ENCODE peak calls at places on chromosome 19, in six cellular contexts. X, Q, L, G, V and Z are unnamed samples.

GRCh38 chr19:13022859-13023636 is 27.8 kb downstream of the NFIX start:
- DNase-seq in X (no peak), Q (peak; percentile 79), L (no peak), G (peak; percentile 73), V (peak; percentile 80), Z (peak; percentile 32)

GRCh38 chr19:40716031-40716654 is 543 bp downstream of the COQ8B start:
- DNase-seq in X (peak; percentile 93), Q (no peak), L (peak; percentile 26), G (peak; percentile 54), V (peak; percentile 90), Z (no peak)

GRCh38 chr19:13850910-13851753 is 25.8 kb upstream of the NANOS3 start:
- DNase-seq in X (peak; percentile 95), Q (peak; percentile 91), L (no peak), G (peak; percentile 76), V (peak; percentile 94), Z (peak; percentile 77)

GRCh38 chr19:5172859-5173577 is 167.6 kb downstream of the PTPRS start:
- DNase-seq in X (peak; percentile 97), Q (no peak), L (no peak), G (no peak), V (peak; percentile 76), Z (peak; percentile 27)

GRCh38 chr19:18428837-18429674 is 8.9 kb downstream of the ISYNA1 start:
- DNase-seq in X (peak; percentile 84), Q (no peak), L (no peak), G (peak; percentile 84), V (peak; percentile 80), Z (peak; percentile 95)

GRCh38 chr19:12785431-12786011 is 5.8 kb upstream of the JUNB start:
- DNase-seq in X (no peak), Q (no peak), L (no peak), G (no peak), V (no peak), Z (peak; percentile 78)

GRCh38 chr19:30132312-30133075 is 190.5 kb downstream of the URI1 start:
- DNase-seq in X (no peak), Q (no peak), L (no peak), G (no peak), V (no peak), Z (no peak)

GRCh38 chr19:46204008-46204407 is 25.5 kb upstream of the IGFL1 start:
- DNase-seq in X (no peak), Q (no peak), L (no peak), G (no peak), V (no peak), Z (no peak)

GRCh38 chr19:38849746-38850230 is at the start of gene HNRNPL:
- DNase-seq in X (no peak), Q (no peak), L (no peak), G (peak; percentile 93), V (no peak), Z (no peak)

GRCh38 chr19:41691268-41691970 is 3.3 kb upstream of the CEACAM7 start:
- DNase-seq in X (peak; percentile 42), Q (no peak), L (no peak), G (peak; percentile 64), V (peak; percentile 20), Z (peak; percentile 7)

GRCh38 chr19:10895920-10896319 is 24.6 kb downstream of the CARM1 start:
- DNase-seq in X (no peak), Q (no peak), L (no peak), G (no peak), V (no peak), Z (no peak)

GRCh38 chr19:10896851-10897526 is 25.6 kb downstream of the CARM1 start:
- DNase-seq in X (peak; percentile 30), Q (peak; percentile 31), L (no peak), G (no peak), V (no peak), Z (peak; percentile 37)

GRCh38 chr19:10895363-10895762 is 24.0 kb downstream of the CARM1 start:
- DNase-seq in X (no peak), Q (no peak), L (no peak), G (no peak), V (no peak), Z (no peak)

GRCh38 chr19:10898633-10899032 is 27.3 kb downstream of the CARM1 start:
- DNase-seq in X (no peak), Q (no peak), L (no peak), G (no peak), V (no peak), Z (no peak)

GRCh38 chr19:10899171-10899653 is 27.9 kb downstream of the CARM1 start:
- DNase-seq in X (no peak), Q (no peak), L (no peak), G (no peak), V (no peak), Z (no peak)
- TF ChIP-seq MYC in X (no peak), Q (no peak), L (no peak), G (no peak), V (no peak), Z (no peak)

GRCh38 chr19:21569497-21569870 is 64.1 kb downstream of the ZNF429 start:
- DNase-seq in X (no peak), Q (no peak), L (no peak), G (no peak), V (no peak), Z (peak; percentile 69)

GRCh38 chr19:21574607-21575006 is 69.2 kb downstream of the ZNF429 start:
- DNase-seq in X (no peak), Q (no peak), L (no peak), G (no peak), V (no peak), Z (no peak)

GRCh38 chr19:21571316-21571715 is 65.9 kb downstream of the ZNF429 start:
- DNase-seq in X (no peak), Q (no peak), L (no peak), G (no peak), V (no peak), Z (no peak)

GRCh38 chr19:21566073-21566472 is 60.7 kb downstream of the ZNF429 start:
- DNase-seq in X (no peak), Q (no peak), L (no peak), G (no peak), V (no peak), Z (peak; percentile 18)

DNA sequence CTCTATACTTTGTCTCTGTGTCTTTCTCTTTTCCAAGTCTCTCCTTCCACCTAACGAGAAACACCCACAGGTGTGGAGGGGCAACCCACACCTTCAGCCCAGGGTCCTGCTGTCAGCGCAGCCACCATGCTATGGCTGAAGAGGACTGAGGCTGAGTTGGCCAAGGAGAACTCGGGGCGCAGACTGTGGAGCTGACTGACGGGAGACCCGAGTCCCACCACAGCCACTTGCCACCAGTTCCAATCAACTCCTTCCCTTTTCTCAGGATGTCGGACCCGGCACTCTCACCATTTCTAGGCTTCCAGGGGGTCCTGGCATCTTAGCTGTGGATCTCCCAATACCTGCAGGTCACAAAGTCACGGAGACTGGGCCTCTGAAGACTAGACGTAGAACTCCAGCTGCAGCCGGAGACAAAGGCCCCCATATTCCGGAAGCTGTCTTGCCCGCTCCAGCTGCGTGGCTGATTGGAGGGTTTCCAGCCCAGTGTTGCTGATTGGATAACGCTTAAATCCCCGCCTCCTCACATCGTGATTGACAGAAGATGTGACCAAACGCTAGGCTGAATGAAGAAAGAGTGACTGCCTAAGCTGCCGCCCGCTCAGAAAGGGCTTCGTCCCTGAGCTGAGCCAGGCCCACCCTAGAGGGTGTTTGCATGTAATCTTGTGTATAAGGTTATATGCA is 63.6 kb downstream of the ZNF429 start:
- DNase-seq in X (no peak), Q (no peak), L (no peak), G (no peak), V (no peak), Z (peak; percentile 89)
- TF ChIP-seq MYC in X (no peak), Q (no peak), L (no peak), G (no peak), V (no peak), Z (no peak)

DNA sequence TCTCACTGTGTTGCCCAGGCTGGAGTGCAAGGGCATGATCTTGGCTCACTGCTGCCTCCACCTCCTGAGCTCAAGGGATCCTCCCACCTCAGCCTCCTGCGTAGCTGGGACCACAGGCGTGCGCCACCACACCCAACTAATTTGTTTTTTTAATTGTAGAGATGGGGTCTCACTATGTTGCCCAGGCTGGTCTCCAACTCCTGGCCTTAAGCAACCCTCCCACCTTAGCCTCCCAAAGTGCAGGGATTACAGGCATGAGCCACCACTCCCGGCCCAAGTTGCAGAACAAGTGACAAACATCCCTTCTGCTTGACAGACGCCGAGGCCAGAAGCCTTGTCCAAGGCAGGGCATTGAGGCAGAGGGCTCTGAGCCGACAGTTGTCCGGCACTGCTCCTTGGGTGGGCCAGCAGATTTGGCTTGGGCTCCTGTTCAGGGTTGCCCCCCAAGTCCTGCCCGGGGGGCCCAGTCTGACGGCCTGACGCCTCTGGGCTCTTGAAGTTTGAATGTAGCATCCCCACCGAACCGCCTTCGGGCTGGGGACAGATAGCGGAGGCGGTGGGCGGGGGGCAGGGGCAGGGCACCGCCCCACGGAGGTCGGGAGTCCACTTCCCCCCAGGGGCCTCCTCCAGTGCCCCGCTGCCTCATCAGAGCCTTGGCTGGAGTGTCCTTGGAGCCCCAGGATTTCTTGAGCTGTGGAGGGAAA is 5.7 kb upstream of the SPACA4 start:
- DNase-seq in X (no peak), Q (no peak), L (no peak), G (no peak), V (no peak), Z (peak; percentile 33)
- TF ChIP-seq MYC in X (no peak), Q (no peak), L (no peak), G (no peak), V (no peak), Z (no peak)

DNA sequence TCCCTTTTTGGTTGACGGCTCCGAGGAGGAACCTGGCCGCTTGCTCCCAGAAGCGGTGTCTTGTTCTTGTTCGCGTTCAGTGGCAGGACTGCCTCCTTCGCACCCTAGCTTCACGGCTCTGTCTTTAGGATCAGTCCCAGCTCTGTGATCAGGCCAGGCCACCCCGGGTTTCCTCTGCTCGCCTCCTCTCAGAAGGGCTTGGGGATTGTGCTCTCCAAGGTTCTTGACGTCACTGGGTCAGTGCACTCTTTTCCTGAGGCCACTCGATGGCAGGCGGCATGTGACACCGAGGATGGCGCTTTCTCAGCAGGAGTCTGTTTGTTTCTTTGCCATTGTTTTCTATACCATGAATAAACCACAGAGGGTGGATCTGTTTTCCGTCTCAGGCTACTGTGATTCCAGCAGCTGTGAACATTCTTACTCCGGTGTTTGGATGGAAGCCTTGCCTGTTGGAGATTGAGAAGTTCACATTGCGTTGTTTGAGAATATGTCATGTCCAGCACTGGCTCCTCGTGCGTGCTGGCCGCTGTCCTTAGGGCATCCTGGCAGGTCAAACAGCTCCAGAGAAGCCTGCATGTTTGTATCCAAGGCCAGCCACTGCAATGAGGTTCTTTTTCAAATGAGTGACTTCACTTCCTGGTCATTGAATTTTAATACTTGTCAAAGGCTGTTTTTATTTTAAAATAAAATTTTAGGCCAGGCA is 44.5 kb downstream of the SLC7A9 start:
- DNase-seq in X (no peak), Q (no peak), L (no peak), G (no peak), V (peak; percentile 8), Z (no peak)
- TF ChIP-seq MYC in X (no peak), Q (no peak), L (no peak), G (no peak), V (no peak), Z (no peak)

GRCh38 chr19:55377356-55378131 is 918 bp downstream of the TMEM190 start:
- DNase-seq in X (no peak), Q (peak; percentile 52), L (no peak), G (no peak), V (no peak), Z (no peak)
- TF ChIP-seq MYC in X (no peak), Q (peak; percentile 65), L (no peak), G (no peak), V (no peak), Z (no peak)